ENCODE peak calls at places on chromosomes 4 and X, in seven cellular contexts. I is activated naive CD8-positive, alpha-beta T cell treated with anti-CD3 and anti-CD28 coated beads for 36 hours; N is iPS-NIHi11; Z is neural crest cell; W is OCI-LY7; T is prostate gland; X is dorsolateral prefrontal cortex. P is an unnamed sample.

GRCh38 chrX:131704136-131704695 is 160.3 kb downstream of the OR13H1 start:
- DNase-seq in I (no peak), N (no peak), Z (no peak), W (no peak), T (no peak), X (peak), P (peak)

GRCh38 chr4:136337216-136337615 is 1195.1 kb downstream of the PCDH18 start:
- DNase-seq in I (no peak), N (no peak), Z (no peak), W (no peak), T (no peak), X (no peak), P (no peak)

GRCh38 chr4:190020790-190021717 is 6.0 kb downstream of the FRG2 start:
- DNase-seq in I (no peak), N (peak), Z (no peak), W (no peak), T (peak), X (no peak), P (peak)

GRCh38 chr4:54090804-54091623 is 8.9 kb upstream of the GSX2 start:
- DNase-seq in I (peak), N (peak), Z (no peak), W (no peak), T (peak), X (no peak), P (peak)

GRCh38 chr4:101328063-101328602 is 19.2 kb downstream of the PPP3CA start:
- DNase-seq in I (peak), N (no peak), Z (no peak), W (no peak), T (no peak), X (no peak), P (no peak)

GRCh38 chrX:101550362-101550761 is at the start of gene ARMCX1:
- DNase-seq in I (peak), N (peak), Z (peak), W (no peak), T (peak), X (peak), P (peak)

GRCh38 chr4:123462007-123462406 is 65.4 kb downstream of the SPRY1 start:
- DNase-seq in I (no peak), N (no peak), Z (no peak), W (no peak), T (no peak), X (no peak), P (no peak)

GRCh38 chr4:184475096-184475461 is 729 bp upstream of the IRF2 start:
- DNase-seq in I (peak), N (peak), Z (no peak), W (peak), T (peak), X (no peak), P (peak)

GRCh38 chr4:97073194-97073593 is 1070.1 kb downstream of the STPG2 start:
- DNase-seq in I (no peak), N (no peak), Z (no peak), W (no peak), T (no peak), X (no peak), P (no peak)

GRCh38 chr4:40372651-40373050 is 37.5 kb downstream of the CHRNA9 start:
- DNase-seq in I (no peak), N (no peak), Z (no peak), W (no peak), T (no peak), X (no peak), P (no peak)

GRCh38 chr4:856468-856901 is 30.6 kb upstream of the CPLX1 start:
- DNase-seq in I (no peak), N (no peak), Z (no peak), W (no peak), T (no peak), X (no peak), P (no peak)

GRCh38 chr4:7978489-7978888 is 38.8 kb upstream of the AFAP1 start:
- DNase-seq in I (no peak), N (no peak), Z (no peak), W (no peak), T (no peak), X (no peak), P (no peak)

GRCh38 chr4:168629561-168629960 is 132.7 kb downstream of the PALLD start:
- DNase-seq in I (no peak), N (no peak), Z (no peak), W (no peak), T (no peak), X (no peak), P (no peak)

GRCh38 chrX:19683817-19684216 is 168.5 kb upstream of the MAP3K15 start:
- DNase-seq in I (peak), N (no peak), Z (no peak), W (no peak), T (no peak), X (no peak), P (no peak)

GRCh38 chr4:110959041-110959643 is 336.3 kb upstream of the PITX2 start:
- DNase-seq in I (no peak), N (no peak), Z (no peak), W (peak), T (no peak), X (no peak), P (no peak)

GRCh38 chr4:158783775-158784174 is 14.9 kb downstream of the FNIP2 start:
- DNase-seq in I (no peak), N (no peak), Z (no peak), W (no peak), T (no peak), X (no peak), P (no peak)

GRCh38 chr4:15544196-15544730 is 74.6 kb downstream of the CC2D2A start:
- DNase-seq in I (no peak), N (peak), Z (no peak), W (no peak), T (no peak), X (no peak), P (no peak)

GRCh38 chr4:24024157-24024556 is 134.3 kb upstream of the PPARGC1A start:
- DNase-seq in I (no peak), N (no peak), Z (no peak), W (no peak), T (no peak), X (no peak), P (no peak)

GRCh38 chrX:15146515-15146914 is 123.4 kb downstream of the ASB9 start:
- DNase-seq in I (no peak), N (peak), Z (peak), W (peak), T (no peak), X (no peak), P (peak)

GRCh38 chrX:39874202-39874816 is 223.4 kb downstream of the BCOR start:
- DNase-seq in I (peak), N (no peak), Z (no peak), W (no peak), T (no peak), X (no peak), P (no peak)

GRCh38 chrX:1144293-1144692 is 68.2 kb downstream of the CRLF2 start:
- DNase-seq in I (no peak), N (no peak), Z (no peak), W (no peak), T (no peak), X (no peak), P (no peak)

GRCh38 chr4:1520145-1520661 is 114.0 kb upstream of the NKX1-1 start:
- DNase-seq in I (no peak), N (no peak), Z (no peak), W (no peak), T (no peak), X (no peak), P (no peak)

GRCh38 chr4:84878090-84878489 is 88.4 kb downstream of the WDFY3 start:
- DNase-seq in I (no peak), N (no peak), Z (no peak), W (no peak), T (no peak), X (no peak), P (no peak)

GRCh38 chr4:138405934-138406567 is 163.9 kb upstream of the SLC7A11 start:
- DNase-seq in I (no peak), N (no peak), Z (no peak), W (no peak), T (no peak), X (no peak), P (no peak)

GRCh38 chr4:180437601-180438000 is 1805.6 kb upstream of the TENM3 start:
- DNase-seq in I (no peak), N (no peak), Z (no peak), W (no peak), T (no peak), X (no peak), P (no peak)

GRCh38 chr4:184450045-184450444 is 24.3 kb downstream of the IRF2 start:
- DNase-seq in I (no peak), N (no peak), Z (no peak), W (no peak), T (no peak), X (no peak), P (no peak)

GRCh38 chr4:26174033-26174432 is 146.8 kb upstream of the RBPJ start:
- DNase-seq in I (no peak), N (no peak), Z (no peak), W (no peak), T (no peak), X (no peak), P (peak)

GRCh38 chr4:72786401-72786990 is 217.5 kb upstream of the ADAMTS3 start:
- DNase-seq in I (no peak), N (no peak), Z (no peak), W (no peak), T (no peak), X (no peak), P (no peak)

GRCh38 chrX:135275973-135276372 is 24.1 kb downstream of the ETDA start:
- DNase-seq in I (no peak), N (no peak), Z (no peak), W (no peak), T (no peak), X (no peak), P (no peak)

GRCh38 chr4:183857040-183857439 is 48.1 kb upstream of the STOX2 start:
- DNase-seq in I (no peak), N (no peak), Z (no peak), W (no peak), T (no peak), X (no peak), P (no peak)